ENCODE peak calls at places on chromosomes 7 and 10, in seven cellular contexts. R is esophagus muscularis mucosa, W is ovary, Q is sigmoid colon, K is A549, I is transverse colon, A is HepG2. C is an unnamed sample. For H3K4me1, the result is how much of the 10 kb centered on the place peaks cover.

GRCh38 chr7:109793-110556 is 82.4 kb upstream of the FAM20C start:
- DNase-seq in R (peak), W (no peak), Q (no peak), K (no peak), I (no peak), A (no peak), C (no peak)

GRCh38 chr7:73521636-73522080 is 435 bp downstream of the BAZ1B start:
- DNase-seq in R (peak), W (no peak), Q (no peak), K (peak), I (no peak), A (peak), C (peak)

GRCh38 chr10:131700506-131700905 is 200.3 kb upstream of the PPP2R2D start:
- DNase-seq in R (no peak), W (no peak), Q (no peak), K (no peak), I (no peak), A (no peak), C (no peak)

GRCh38 chr10:131021246-131021895 is 290.1 kb downstream of the TCERG1L start:
- DNase-seq in R (no peak), W (no peak), Q (peak), K (no peak), I (no peak), A (no peak), C (no peak)

GRCh38 chr7:93715234-93715633 is 140.7 kb upstream of the CALCR start:
- DNase-seq in R (no peak), W (peak), Q (no peak), K (peak), I (peak), A (peak), C (no peak)

GRCh38 chr10:93745411-93746065 is 12.2 kb upstream of the LGI1 start:
- DNase-seq in R (no peak), W (no peak), Q (no peak), K (peak), I (no peak), A (peak), C (no peak)

GRCh38 chr7:57198801-57199200 is 66.6 kb upstream of the ZNF479 start:
- DNase-seq in R (no peak), W (no peak), Q (no peak), K (no peak), I (no peak), A (no peak), C (no peak)

GRCh38 chr7:82435769-82436168 is 7.8 kb downstream of the CACNA2D1 start:
- DNase-seq in R (no peak), W (no peak), Q (no peak), K (no peak), I (no peak), A (no peak), C (no peak)

GRCh38 chr10:104045151-104046089 is 40.3 kb downstream of the COL17A1 start:
- DNase-seq in R (no peak), W (no peak), Q (no peak), K (peak), I (no peak), A (peak), C (peak)

GRCh38 chr10:51629969-51630617 is 69.3 kb downstream of the CSTF2T start:
- DNase-seq in R (no peak), W (no peak), Q (no peak), K (no peak), I (no peak), A (no peak), C (no peak)

GRCh38 chr10:99730026-99730425 is 1.9 kb downstream of the COX15 start:
- DNase-seq in R (no peak), W (no peak), Q (no peak), K (no peak), I (no peak), A (no peak), C (no peak)

GRCh38 chr7:155975490-155975889 is 163.2 kb upstream of the SHH start:
- DNase-seq in R (no peak), W (no peak), Q (peak), K (no peak), I (peak), A (no peak), C (no peak)

GRCh38 chr10:77163670-77164348 is 473.8 kb downstream of the KCNMA1 start:
- DNase-seq in R (no peak), W (no peak), Q (peak), K (peak), I (peak), A (peak), C (no peak)

GRCh38 chr7:117479480-117480224 is at the start of gene CFTR:
- DNase-seq in R (no peak), W (no peak), Q (no peak), K (peak), I (peak), A (no peak), C (peak)

GRCh38 chr10:132867801-132868644 is 74.3 kb downstream of the CFAP46 start:
- DNase-seq in R (no peak), W (no peak), Q (peak), K (no peak), I (peak), A (no peak), C (peak)

GRCh38 chr7:45713669-45714520 is 139.7 kb downstream of the ADCY1 start:
- DNase-seq in R (peak), W (no peak), Q (no peak), K (no peak), I (no peak), A (no peak), C (no peak)

GRCh38 chr10:86366033-86366901 is at the start of gene GRID1:
- DNase-seq in R (no peak), W (peak), Q (peak), K (no peak), I (no peak), A (no peak), C (peak)

GRCh38 chr7:144391823-144392255 is 11.7 kb downstream of the NOBOX start:
- DNase-seq in R (no peak), W (no peak), Q (peak), K (peak), I (no peak), A (peak), C (no peak)

GRCh38 chr10:43226851-43227845 is 39.7 kb downstream of the RASGEF1A start:
- DNase-seq in R (no peak), W (peak), Q (peak), K (no peak), I (peak), A (no peak), C (peak)

GRCh38 chr10:104472505-104472904 is 118.9 kb downstream of the CFAP58 start:
- DNase-seq in R (no peak), W (no peak), Q (no peak), K (no peak), I (no peak), A (no peak), C (no peak)

GRCh38 chr10:50990568-50991495 is 83.5 kb upstream of the PRKG1 start:
- DNase-seq in R (no peak), W (peak), Q (peak), K (peak), I (peak), A (no peak), C (peak)

GRCh38 chr10:61895898-61896605 is 5.4 kb upstream of the ARID5B start:
- DNase-seq in R (no peak), W (no peak), Q (no peak), K (no peak), I (no peak), A (no peak), C (no peak)

GRCh38 chr10:131722525-131723264 is 178.1 kb upstream of the PPP2R2D start:
- DNase-seq in R (no peak), W (no peak), Q (no peak), K (no peak), I (no peak), A (no peak), C (no peak)

GRCh38 chr7:110944966-110945644 is 145.8 kb upstream of the LRRN3 start:
- DNase-seq in R (no peak), W (no peak), Q (no peak), K (no peak), I (no peak), A (no peak), C (no peak)

GRCh38 chr10:5996696-5997095 is 19.4 kb upstream of the IL15RA start:
- DNase-seq in R (no peak), W (no peak), Q (no peak), K (no peak), I (no peak), A (no peak), C (no peak)

GRCh38 chr7:129351320-129351719 is 82.9 kb upstream of the STRIP2 start:
- DNase-seq in R (no peak), W (no peak), Q (no peak), K (no peak), I (no peak), A (no peak), C (no peak)

GRCh38 chr10:128140425-128140824 is 14.2 kb upstream of the MKI67 start:
- DNase-seq in R (no peak), W (no peak), Q (no peak), K (no peak), I (no peak), A (no peak), C (no peak)

GRCh38 chr10:110044681-110045080 is 36.9 kb downstream of the ADD3 start:
- DNase-seq in R (no peak), W (no peak), Q (no peak), K (no peak), I (no peak), A (no peak), C (no peak)

DNA sequence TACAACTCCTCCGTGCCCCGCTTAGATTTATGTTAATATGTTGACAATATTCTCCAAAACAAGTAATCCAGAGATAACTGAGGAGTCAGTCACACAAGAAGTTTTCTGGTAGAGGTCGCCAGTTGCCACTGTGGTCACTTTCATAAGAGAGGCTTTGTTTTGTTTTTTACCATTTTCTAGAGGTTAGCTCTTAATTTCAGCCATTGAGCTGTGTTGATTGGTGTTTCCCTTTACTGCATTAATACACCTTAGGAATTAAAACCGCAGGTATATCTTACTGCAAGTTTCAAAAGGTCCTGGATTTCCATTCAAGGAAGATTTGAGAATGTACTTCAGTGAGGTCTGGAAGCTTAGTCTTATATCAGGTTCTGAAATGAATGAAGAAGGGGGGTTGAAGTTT is 3.5 kb downstream of the BMI1 start:
- DNase-seq in R (no peak), W (no peak), Q (no peak), K (no peak), I (no peak), A (no peak), C (no peak)
- H3K4me3 ChIP-seq in R (peak), W (no peak), Q (peak), K (no peak), I (no peak), A (peak), C (no peak)

GRCh38 chr10:80540644-80541143 is 3.0 kb downstream of the SH2D4B start:
- DNase-seq in R (peak), W (no peak), Q (peak), K (no peak), I (no peak), A (no peak), C (peak)
- TF ChIP-seq EP300 in R (no peak), W (no peak), Q (no peak), K (no peak), I (no peak), A (no peak), C (no peak)

DNA sequence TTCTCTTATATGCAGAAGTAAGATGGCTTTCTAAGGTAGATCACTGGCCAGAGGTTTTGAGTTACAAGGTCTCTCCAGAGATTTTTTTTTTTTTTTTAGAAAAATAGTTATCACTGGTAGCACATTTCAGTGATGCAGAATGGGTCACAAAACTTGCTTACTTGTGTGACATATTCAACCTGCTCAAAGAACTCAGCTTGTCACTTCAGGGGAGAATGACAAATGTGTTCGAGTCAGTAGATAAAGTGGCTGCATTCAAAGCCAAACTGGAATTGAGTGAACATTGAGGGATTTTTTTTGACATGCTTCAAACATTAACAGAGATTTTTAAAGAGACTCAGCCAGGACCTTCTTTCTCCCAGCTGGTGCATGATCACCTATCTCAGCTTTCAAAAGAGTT is 33.4 kb downstream of the PHTF2 start:
- DNase-seq in R (no peak), W (no peak), Q (no peak), K (no peak), I (no peak), A (no peak), C (no peak)
- H3K4me1 ChIP-seq in R (under half), W (under half), Q (under half), K (under half), I (under half), A (under half), C (under half)

GRCh38 chr7:4769753-4770152 is 5.7 kb upstream of the AP5Z1 start:
- DNase-seq in R (no peak), W (no peak), Q (no peak), K (no peak), I (no peak), A (no peak), C (no peak)
- H3K4me3 ChIP-seq in R (no peak), W (no peak), Q (peak), K (no peak), I (no peak), A (no peak), C (no peak)

GRCh38 chr10:74500806-74501205 is 325.6 kb upstream of the KAT6B start:
- DNase-seq in R (no peak), W (no peak), Q (no peak), K (no peak), I (no peak), A (no peak), C (no peak)
- TF ChIP-seq EP300 in R (no peak), W (no peak), Q (no peak), K (no peak), I (no peak), A (no peak), C (no peak)

DNA sequence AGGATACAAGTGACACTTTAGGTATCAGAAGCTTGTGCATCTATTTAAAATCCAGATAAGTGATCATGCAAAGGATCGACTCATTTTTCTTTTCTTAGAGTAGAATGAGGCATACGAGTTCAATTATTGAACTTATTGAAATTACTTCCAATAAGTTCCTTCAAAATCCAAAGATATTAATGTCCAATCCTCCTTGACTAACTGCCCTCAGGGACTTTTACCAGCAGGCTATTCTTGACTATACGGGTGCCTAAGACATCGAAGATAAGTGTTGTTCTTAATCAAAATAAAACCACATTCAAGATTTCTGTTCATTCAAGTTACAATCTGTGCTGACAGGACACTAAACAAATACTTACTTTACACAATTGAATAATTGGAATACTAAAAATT is 74.5 kb upstream of the SP4 start:
- DNase-seq in R (no peak), W (no peak), Q (no peak), K (no peak), I (no peak), A (no peak), C (no peak)
- H3K4me1 ChIP-seq in R (under half), W (under half), Q (under half), K (under half), I (under half), A (under half), C (under half)

C was measured in upper lobe of left lung.